ENCODE peak calls at places on chromosomes 11 and 22, in four cellular contexts. D is neural progenitor cell, G is astrocyte, R is SK-N-SH. N is an unnamed sample.

GRCh38 chr22:35995345-35995744 is 33.3 kb downstream of the RBFOX2 start:
- DNase-seq in D (no peak), G (no peak), R (no peak), N (peak; percentile 60)

GRCh38 chr11:34749666-34750659 is 129.1 kb downstream of the EHF start:
- DNase-seq in D (no peak), G (peak; percentile 80), R (no peak), N (peak; percentile 72)

GRCh38 chr11:94553938-94554337 is 10.2 kb downstream of the FUT4 start:
- DNase-seq in D (no peak), G (peak; percentile 56), R (no peak), N (peak; percentile 60)

GRCh38 chr11:44426119-44426518 is 116.2 kb upstream of the ALX4 start:
- DNase-seq in D (no peak), G (no peak), R (no peak), N (no peak)

GRCh38 chr22:22201185-22201924 is 43.2 kb upstream of the VPREB1 start:
- DNase-seq in D (peak; percentile 49), G (no peak), R (peak; percentile 63), N (peak; percentile 46)

GRCh38 chr11:73383249-73384126 is 7.3 kb downstream of the RELT start:
- DNase-seq in D (peak; percentile 31), G (no peak), R (no peak), N (peak; percentile 30)

GRCh38 chr22:48799227-48799970 is 1028.3 kb downstream of the BRD1 start:
- DNase-seq in D (no peak), G (no peak), R (no peak), N (no peak)

GRCh38 chr11:113378013-113378412 is 9.6 kb upstream of the ANKK1 start:
- DNase-seq in D (no peak), G (no peak), R (peak; percentile 29), N (no peak)

GRCh38 chr11:63505857-63506528 is at the start of gene LGALS12:
- DNase-seq in D (no peak), G (peak; percentile 40), R (no peak), N (no peak)

GRCh38 chr11:61785837-61786402 is 6.5 kb downstream of the TMEM258 start:
- DNase-seq in D (no peak), G (no peak), R (no peak), N (no peak)

GRCh38 chr11:71977743-71978418 is 20.8 kb upstream of the IL18BP start:
- DNase-seq in D (peak; percentile 47), G (peak; percentile 15), R (peak; percentile 49), N (peak; percentile 69)

GRCh38 chr22:25602924-25603323 is 38.4 kb downstream of the GRK3 start:
- DNase-seq in D (no peak), G (no peak), R (no peak), N (no peak)

GRCh38 chr11:70467196-70468085 is 69.1 kb downstream of the CTTN start:
- DNase-seq in D (peak; percentile 80), G (no peak), R (peak; percentile 85), N (peak; percentile 67)

DNA sequence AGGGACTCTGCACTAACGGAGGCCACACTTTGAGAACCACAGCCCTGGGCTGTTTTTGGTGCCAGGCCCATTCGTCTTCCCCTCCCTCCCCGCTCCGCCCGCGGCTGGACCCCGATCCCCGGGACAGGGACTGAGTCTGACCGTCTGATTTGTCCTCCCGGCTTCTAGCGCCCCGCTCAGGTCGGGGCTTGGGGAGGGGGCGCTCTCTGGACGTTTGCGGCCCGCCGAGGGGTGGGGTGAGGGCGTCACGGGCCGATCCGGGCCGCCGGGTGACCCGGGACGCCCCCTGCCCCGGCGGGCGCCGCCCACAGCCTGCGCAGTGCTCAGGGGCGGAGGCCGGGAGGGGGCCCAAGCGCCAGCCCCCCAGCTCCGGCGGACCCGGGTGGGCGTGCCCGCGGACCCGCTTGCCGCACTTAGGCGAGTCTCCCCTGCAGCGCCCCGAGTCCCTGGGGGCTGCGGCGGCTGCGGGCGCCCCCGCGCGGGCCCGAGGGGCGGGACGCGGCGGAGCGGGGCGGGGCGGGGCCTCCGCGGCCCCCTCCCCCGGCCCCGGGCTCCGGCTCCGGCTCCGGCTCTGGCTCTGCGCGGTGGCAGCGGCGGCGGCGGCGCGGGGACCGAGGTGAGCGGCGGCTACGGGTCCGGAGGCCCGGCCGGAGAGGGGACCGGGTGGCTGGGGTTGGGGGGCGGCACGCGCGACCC is 33.7 kb upstream of the PRR5 start:
- DNase-seq in D (peak; percentile 86), G (no peak), R (peak; percentile 90), N (peak; percentile 63)
- H3K9ac ChIP-seq in D (no peak overlapping the region), G (peak overlapping the region; percentile 38), R (peak overlapping the region; percentile 28), N (peak overlapping the region; percentile 96)

GRCh38 chr11:64853709-64854108 is 9.3 kb upstream of the CDC42BPG start:
- DNase-seq in D (no peak), G (no peak), R (no peak), N (no peak)
- H3K4me1 ChIP-seq in D (no peaks in the 10 kb centered on the region), G (peaks cover 40% of the 10 kb centered on the region), R (peaks cover 28% of the 10 kb centered on the region), N (peaks cover 46% of the 10 kb centered on the region)

DNA sequence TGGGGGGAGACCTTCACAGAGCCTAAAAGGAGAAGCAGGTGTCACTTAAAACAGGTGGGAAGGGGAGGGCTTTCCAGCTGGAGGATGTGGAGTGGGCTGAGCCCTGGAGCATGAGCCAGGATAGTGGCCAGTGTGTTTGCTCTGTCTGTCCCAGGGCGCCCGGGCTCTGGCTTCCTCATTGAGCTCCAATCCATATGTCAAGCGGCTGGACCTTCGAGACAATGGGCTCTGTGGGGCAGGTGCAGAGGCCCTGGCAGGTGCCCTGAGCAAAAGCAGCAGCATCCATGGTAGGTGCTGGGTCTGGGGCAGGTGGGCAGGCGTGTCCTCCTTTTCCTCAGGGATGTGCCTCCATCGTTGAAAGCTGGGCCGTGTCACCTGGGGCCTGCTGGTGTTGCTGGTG is 2.0 kb downstream of the LRRC74B start:
- DNase-seq in D (no peak), G (no peak), R (no peak), N (no peak)
- H3K9ac ChIP-seq in D (no peak overlapping the region), G (no peak overlapping the region), R (no peak overlapping the region), N (no peak overlapping the region)

GRCh38 chr11:12675951-12676711 is 1.9 kb downstream of the TEAD1 start:
- DNase-seq in D (peak; percentile 54), G (peak; percentile 57), R (peak; percentile 34), N (peak; percentile 50)

GRCh38 chr11:12673601-12673923 is 659 bp upstream of the TEAD1 start:
- DNase-seq in D (no peak), G (peak; percentile 36), R (no peak), N (no peak)

GRCh38 chr11:12674936-12675696 is 895 bp downstream of the TEAD1 start:
- DNase-seq in D (peak; percentile 63), G (no peak), R (peak; percentile 74), N (peak; percentile 70)

GRCh38 chr11:12674571-12674935 is 332 bp downstream of the TEAD1 start:
- DNase-seq in D (no peak), G (no peak), R (peak; percentile 81), N (peak; percentile 70)

DNA sequence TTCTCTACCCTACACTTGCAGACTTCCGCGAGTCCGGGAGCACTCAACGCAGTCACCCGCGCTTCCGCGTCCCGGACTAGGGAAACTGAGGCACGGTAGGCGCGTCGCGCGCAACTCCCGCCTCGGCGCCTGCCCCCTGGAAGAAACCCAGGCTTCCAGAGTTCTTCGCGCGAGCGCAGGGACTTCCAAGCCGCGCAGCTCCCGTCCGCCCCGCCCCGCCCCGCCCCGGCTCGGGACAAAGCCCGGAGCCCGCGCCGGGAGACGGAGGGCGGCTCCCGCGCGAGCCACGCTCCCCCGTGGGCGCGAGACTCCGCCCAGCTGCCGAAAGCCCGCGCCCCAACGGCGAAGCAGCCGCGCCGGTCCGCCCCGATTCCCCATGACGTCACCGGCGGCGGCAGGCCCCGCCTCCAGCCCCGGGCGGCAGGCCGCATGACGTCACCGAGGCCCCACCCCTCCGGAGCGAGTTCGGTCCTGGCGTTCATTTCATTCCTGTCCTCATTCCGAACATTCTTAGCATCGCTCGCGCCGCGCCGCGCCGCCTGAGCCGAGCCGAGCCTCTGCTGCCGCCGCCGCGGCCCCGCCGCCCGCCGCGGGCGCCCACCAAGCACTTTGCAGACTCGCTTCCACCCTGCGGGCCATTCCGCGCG is at the start of gene TEAD1:
- DNase-seq in D (peak; percentile 98), G (peak; percentile 88), R (peak; percentile 99), N (peak; percentile 98)
- H3K4me1 ChIP-seq in D (peaks cover 29% of the 10 kb centered on the region), G (peaks cover 14% of the 10 kb centered on the region), R (peaks cover 19% of the 10 kb centered on the region), N (peaks cover 22% of the 10 kb centered on the region)

GRCh38 chr22:17250380-17251129 is 31.3 kb upstream of the ADA2 start:
- DNase-seq in D (no peak), G (no peak), R (no peak), N (no peak)
- H3K9ac ChIP-seq in D (no peak overlapping the region), G (no peak overlapping the region), R (no peak overlapping the region), N (no peak overlapping the region)

GRCh38 chr22:50299724-50300619 is 7.5 kb downstream of the PLXNB2 start:
- DNase-seq in D (peak; percentile 67), G (no peak), R (no peak), N (peak; percentile 43)
- H3K4me1 ChIP-seq in D (peaks cover 30% of the 10 kb centered on the region), G (peaks cover 51% of the 10 kb centered on the region), R (peaks cover 34% of the 10 kb centered on the region), N (peaks cover 36% of the 10 kb centered on the region)